ENCODE peak calls at places on chromosome 7, in six cellular contexts. One of them, this sample, is unnamed.

GRCh38 chr7:47249361-47249760 is 332.6 kb downstream of the TNS3 start:
- DNase-seq in IMR-90: no peak
- DNase-seq in SK-N-SH: no peak
- DNase-seq in adrenal gland: no peak
- DNase-seq in neural crest cell: no peak
- DNase-seq in astrocyte: no peak
- DNase-seq in this sample: peak; percentile 38

GRCh38 chr7:2668401-2668800 is 19.6 kb upstream of the AMZ1 start:
- DNase-seq in IMR-90: peak; percentile 91
- DNase-seq in SK-N-SH: no peak
- DNase-seq in adrenal gland: no peak
- DNase-seq in neural crest cell: no peak
- DNase-seq in astrocyte: peak; percentile 56
- DNase-seq in this sample: peak; percentile 61

GRCh38 chr7:72538856-72539255 is 126.7 kb upstream of the CALN1 start:
- DNase-seq in IMR-90: no peak
- DNase-seq in SK-N-SH: peak; percentile 28
- DNase-seq in adrenal gland: no peak
- DNase-seq in neural crest cell: peak; percentile 14
- DNase-seq in astrocyte: no peak
- DNase-seq in this sample: no peak

GRCh38 chr7:42227931-42228591 is 8.9 kb downstream of the GLI3 start:
- DNase-seq in IMR-90: peak; percentile 46
- DNase-seq in SK-N-SH: no peak
- DNase-seq in adrenal gland: no peak
- DNase-seq in neural crest cell: peak; percentile 23
- DNase-seq in astrocyte: peak; percentile 49
- DNase-seq in this sample: peak; percentile 57

GRCh38 chr7:51428226-51428887 is 111.7 kb upstream of the COBL start:
- DNase-seq in IMR-90: no peak
- DNase-seq in SK-N-SH: no peak
- DNase-seq in adrenal gland: no peak
- DNase-seq in neural crest cell: no peak
- DNase-seq in astrocyte: no peak
- DNase-seq in this sample: peak; percentile 3

GRCh38 chr7:140841316-140841715 is 83.4 kb downstream of the BRAF start:
- DNase-seq in IMR-90: peak; percentile 6
- DNase-seq in SK-N-SH: no peak
- DNase-seq in adrenal gland: no peak
- DNase-seq in neural crest cell: no peak
- DNase-seq in astrocyte: no peak
- DNase-seq in this sample: peak; percentile 4

GRCh38 chr7:68291710-68292109 is 1295.1 kb downstream of the TYW1 start:
- DNase-seq in IMR-90: no peak
- DNase-seq in SK-N-SH: no peak
- DNase-seq in adrenal gland: no peak
- DNase-seq in neural crest cell: no peak
- DNase-seq in astrocyte: no peak
- DNase-seq in this sample: no peak

GRCh38 chr7:86788948-86789347 is 145.2 kb downstream of the GRM3 start:
- DNase-seq in IMR-90: no peak
- DNase-seq in SK-N-SH: no peak
- DNase-seq in adrenal gland: no peak
- DNase-seq in neural crest cell: no peak
- DNase-seq in astrocyte: no peak
- DNase-seq in this sample: no peak

GRCh38 chr7:47401571-47402570 is 180.0 kb downstream of the TNS3 start:
- DNase-seq in IMR-90: no peak
- DNase-seq in SK-N-SH: no peak
- DNase-seq in adrenal gland: no peak
- DNase-seq in neural crest cell: no peak
- DNase-seq in astrocyte: no peak
- DNase-seq in this sample: no peak

GRCh38 chr7:131166066-131166465 is 161.6 kb upstream of the MKLN1 start:
- DNase-seq in IMR-90: peak; percentile 41
- DNase-seq in SK-N-SH: no peak
- DNase-seq in adrenal gland: no peak
- DNase-seq in neural crest cell: no peak
- DNase-seq in astrocyte: peak; percentile 87
- DNase-seq in this sample: no peak

GRCh38 chr7:30986738-30987137 is 23.0 kb downstream of the GHRHR start:
- DNase-seq in IMR-90: no peak
- DNase-seq in SK-N-SH: no peak
- DNase-seq in adrenal gland: no peak
- DNase-seq in neural crest cell: no peak
- DNase-seq in astrocyte: no peak
- DNase-seq in this sample: no peak

GRCh38 chr7:368651-369475 is 78.9 kb downstream of the FOXL3 start:
- DNase-seq in IMR-90: no peak
- DNase-seq in SK-N-SH: no peak
- DNase-seq in adrenal gland: no peak
- DNase-seq in neural crest cell: no peak
- DNase-seq in astrocyte: no peak
- DNase-seq in this sample: no peak

GRCh38 chr7:120185940-120186682 is 86.9 kb upstream of the KCND2 start:
- DNase-seq in IMR-90: peak; percentile 1
- DNase-seq in SK-N-SH: no peak
- DNase-seq in adrenal gland: no peak
- DNase-seq in neural crest cell: no peak
- DNase-seq in astrocyte: no peak
- DNase-seq in this sample: peak; percentile 2

GRCh38 chr7:90267263-90267858 is 22.4 kb downstream of the CFAP69 start:
- DNase-seq in IMR-90: no peak
- DNase-seq in SK-N-SH: no peak
- DNase-seq in adrenal gland: no peak
- DNase-seq in neural crest cell: no peak
- DNase-seq in astrocyte: no peak
- DNase-seq in this sample: no peak

GRCh38 chr7:90266808-90267207 is 21.8 kb downstream of the CFAP69 start:
- DNase-seq in IMR-90: peak; percentile 61
- DNase-seq in SK-N-SH: no peak
- DNase-seq in adrenal gland: peak; percentile 6
- DNase-seq in neural crest cell: no peak
- DNase-seq in astrocyte: peak; percentile 41
- DNase-seq in this sample: peak; percentile 69

GRCh38 chr7:90261441-90261840 is 16.5 kb downstream of the CFAP69 start:
- DNase-seq in IMR-90: no peak
- DNase-seq in SK-N-SH: no peak
- DNase-seq in adrenal gland: no peak
- DNase-seq in neural crest cell: no peak
- DNase-seq in astrocyte: no peak
- DNase-seq in this sample: no peak

GRCh38 chr7:90256778-90257177 is 11.8 kb downstream of the CFAP69 start:
- DNase-seq in IMR-90: no peak
- DNase-seq in SK-N-SH: no peak
- DNase-seq in adrenal gland: no peak
- DNase-seq in neural crest cell: no peak
- DNase-seq in astrocyte: no peak
- DNase-seq in this sample: no peak

GRCh38 chr7:90262438-90262837 is 17.5 kb downstream of the CFAP69 start:
- DNase-seq in IMR-90: peak; percentile 35
- DNase-seq in SK-N-SH: peak; percentile 45
- DNase-seq in adrenal gland: no peak
- DNase-seq in neural crest cell: no peak
- DNase-seq in astrocyte: no peak
- DNase-seq in this sample: peak; percentile 73
- TF ChIP-seq CTCF in IMR-90: peak; percentile 57
- TF ChIP-seq CTCF in SK-N-SH: peak; percentile 78
- TF ChIP-seq CTCF in adrenal gland: peak; percentile 64
- TF ChIP-seq CTCF in neural crest cell: peak; percentile 71
- TF ChIP-seq CTCF in astrocyte: peak; percentile 38
- TF ChIP-seq CTCF in this sample: peak; percentile 49

DNA sequence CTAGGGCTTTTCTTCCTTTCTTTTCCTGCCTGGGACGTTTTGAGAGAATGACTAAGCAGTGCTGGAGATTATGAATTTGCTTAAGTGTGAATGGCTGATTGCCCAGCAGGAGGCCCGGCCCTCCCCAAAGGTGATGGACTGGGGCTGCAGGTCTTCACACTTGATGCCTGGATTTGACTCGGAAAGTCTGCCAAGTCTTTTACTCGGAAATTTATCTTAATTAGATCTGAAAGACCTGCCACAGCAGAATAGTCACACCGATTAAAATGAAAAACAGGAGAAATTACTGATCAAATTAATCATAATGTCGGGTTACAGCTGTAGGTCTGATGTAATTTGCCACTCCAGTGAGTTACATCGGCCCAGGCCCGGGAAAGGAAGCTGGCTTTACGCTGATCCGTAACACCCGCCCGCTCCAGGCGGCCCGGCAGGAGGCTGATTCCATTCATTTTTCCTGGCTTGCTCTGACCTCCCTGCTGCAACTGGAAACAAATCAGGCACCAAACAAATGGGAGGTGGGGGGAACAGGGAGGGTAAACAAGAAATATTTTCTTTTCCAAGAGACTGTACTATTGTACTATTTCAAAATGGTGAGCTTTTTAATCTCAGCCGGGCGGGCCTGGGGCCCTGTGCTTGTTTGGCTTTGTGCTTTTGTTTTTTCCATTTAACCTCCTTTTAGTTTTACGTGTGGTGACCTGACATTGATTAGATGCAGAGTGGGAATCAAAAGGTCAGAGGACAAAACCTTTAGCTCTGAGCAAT is 212.4 kb upstream of the YAE1 start:
- DNase-seq in IMR-90: no peak
- DNase-seq in SK-N-SH: peak; percentile 70
- DNase-seq in adrenal gland: peak; percentile 4
- DNase-seq in neural crest cell: peak; percentile 20
- DNase-seq in astrocyte: peak; percentile 84
- DNase-seq in this sample: peak; percentile 69
- TF ChIP-seq CTCF in IMR-90: no peak
- TF ChIP-seq CTCF in SK-N-SH: peak; percentile 16
- TF ChIP-seq CTCF in adrenal gland: no peak
- TF ChIP-seq CTCF in neural crest cell: peak; percentile 43
- TF ChIP-seq CTCF in astrocyte: no peak
- TF ChIP-seq CTCF in this sample: no peak

DNA sequence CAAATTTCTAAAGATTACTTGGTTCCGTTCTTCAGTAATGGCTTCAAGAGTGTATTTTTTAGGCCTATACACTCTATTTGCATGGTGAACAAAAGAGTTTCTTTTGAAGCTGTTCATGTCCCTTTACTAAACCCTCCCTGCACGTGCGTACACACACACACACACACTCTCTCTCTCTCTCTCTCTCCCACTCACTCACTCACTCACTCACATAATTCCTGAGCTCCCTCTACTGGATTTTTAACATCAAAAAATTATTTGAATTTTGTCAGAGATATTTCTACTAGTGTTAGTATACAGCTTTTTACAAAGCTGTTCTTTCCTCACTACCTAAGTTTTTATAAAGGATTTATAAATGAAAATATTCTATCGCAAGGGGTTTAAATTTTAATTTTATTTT is 85.9 kb downstream of the UBE3C start:
- DNase-seq in IMR-90: peak; percentile 59
- DNase-seq in SK-N-SH: peak; percentile 48
- DNase-seq in adrenal gland: no peak
- DNase-seq in neural crest cell: no peak
- DNase-seq in astrocyte: peak; percentile 42
- DNase-seq in this sample: peak; percentile 73
- TF ChIP-seq CTCF in IMR-90: peak; percentile 46
- TF ChIP-seq CTCF in SK-N-SH: peak; percentile 57
- TF ChIP-seq CTCF in adrenal gland: peak; percentile 28
- TF ChIP-seq CTCF in neural crest cell: peak; percentile 42
- TF ChIP-seq CTCF in astrocyte: peak; percentile 9
- TF ChIP-seq CTCF in this sample: peak; percentile 50

GRCh38 chr7:155007947-155008346 is 5.0 kb upstream of the PAXIP1 start:
- DNase-seq in IMR-90: no peak
- DNase-seq in SK-N-SH: peak; percentile 60
- DNase-seq in adrenal gland: no peak
- DNase-seq in neural crest cell: peak; percentile 14
- DNase-seq in astrocyte: no peak
- DNase-seq in this sample: peak; percentile 22

GRCh38 chr7:155011081-155011480 is 8.2 kb upstream of the PAXIP1 start:
- DNase-seq in IMR-90: no peak
- DNase-seq in SK-N-SH: no peak
- DNase-seq in adrenal gland: no peak
- DNase-seq in neural crest cell: no peak
- DNase-seq in astrocyte: no peak
- DNase-seq in this sample: peak; percentile 2

DNA sequence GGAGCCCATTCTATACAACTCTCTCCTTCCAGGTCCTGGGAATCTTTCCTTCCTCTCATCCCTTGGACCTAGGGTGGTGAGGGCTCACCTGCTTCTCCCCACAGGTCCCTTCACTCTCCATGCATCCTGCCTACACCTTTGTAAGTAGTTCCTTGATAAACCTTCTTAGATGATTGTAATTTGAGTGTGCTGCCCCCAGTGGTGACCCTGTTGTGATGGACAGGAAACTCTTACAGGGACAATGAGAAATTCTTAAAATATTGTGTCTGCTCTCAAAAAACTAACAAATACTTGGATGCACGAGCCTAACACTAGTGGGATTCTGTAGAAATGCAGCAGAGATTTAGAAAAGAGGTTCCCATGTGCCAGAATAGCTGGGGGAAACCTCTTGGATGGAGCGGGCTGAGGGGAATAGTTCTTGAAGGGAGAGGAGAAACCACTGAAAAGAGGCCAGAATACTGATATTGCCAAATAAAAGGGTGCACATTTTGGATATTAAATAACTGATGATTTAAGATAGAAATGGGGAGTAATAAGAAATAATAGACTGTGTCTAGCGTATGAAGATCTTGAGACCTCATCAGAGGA is 6.7 kb upstream of the PAXIP1 start:
- DNase-seq in IMR-90: no peak
- DNase-seq in SK-N-SH: peak; percentile 37
- DNase-seq in adrenal gland: no peak
- DNase-seq in neural crest cell: no peak
- DNase-seq in astrocyte: no peak
- DNase-seq in this sample: peak; percentile 24
- TF ChIP-seq CTCF in IMR-90: peak; percentile 29
- TF ChIP-seq CTCF in SK-N-SH: peak; percentile 67
- TF ChIP-seq CTCF in adrenal gland: peak; percentile 19
- TF ChIP-seq CTCF in neural crest cell: peak; percentile 57
- TF ChIP-seq CTCF in astrocyte: peak; percentile 42
- TF ChIP-seq CTCF in this sample: peak; percentile 50

DNA sequence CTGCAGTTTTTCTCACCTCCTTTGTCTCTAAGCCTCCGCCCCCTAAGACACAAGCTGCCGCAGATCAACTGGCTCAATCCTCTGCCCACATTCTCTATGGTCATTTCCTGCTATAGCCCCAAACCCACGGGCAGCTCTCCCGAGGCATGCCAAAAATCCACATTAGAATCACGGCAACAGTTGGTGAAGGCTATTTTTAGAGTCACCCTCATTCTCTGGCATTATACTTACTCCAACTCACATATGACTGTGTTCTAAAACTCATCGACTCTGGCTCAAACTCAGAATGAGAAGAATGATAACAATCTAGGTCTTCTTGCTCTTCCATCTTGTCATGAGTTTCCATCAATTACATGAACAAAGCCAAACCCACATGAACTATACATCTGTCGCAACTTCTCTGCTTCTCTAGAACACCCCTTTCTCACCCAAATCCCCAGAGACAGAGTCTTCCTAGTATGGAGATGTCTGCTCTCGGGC is 10.9 kb upstream of the KIAA1549 start:
- DNase-seq in IMR-90: peak; percentile 77
- DNase-seq in SK-N-SH: no peak
- DNase-seq in adrenal gland: no peak
- DNase-seq in neural crest cell: no peak
- DNase-seq in astrocyte: peak; percentile 87
- DNase-seq in this sample: no peak
- TF ChIP-seq CTCF in IMR-90: no peak
- TF ChIP-seq CTCF in SK-N-SH: no peak
- TF ChIP-seq CTCF in adrenal gland: no peak
- TF ChIP-seq CTCF in neural crest cell: no peak
- TF ChIP-seq CTCF in astrocyte: no peak
- TF ChIP-seq CTCF in this sample: no peak